ENCODE peak calls at places on chromosomes 13 and 19, in nine cellular contexts. G is head of caudate nucleus; F is CD8-positive, alpha-beta memory T cell; T is progenitor cell of endocrine pancreas; I is NAMALWA; Q is NCI-H2029 treated with DMSO at 0.1 percent for 48 hours; V is activated naive CD4-positive, alpha-beta T cell; E is mucosa of descending colon; Y is ascending aorta. B is an unnamed sample.

GRCh38 chr19:10450853-10451609 is 30.7 kb downstream of the PDE4A start:
- DNase-seq in G (no peak), F (no peak), T (no peak), I (peak), Q (no peak), V (no peak), E (peak), Y (no peak), B (peak)

GRCh38 chr13:101473458-101473857 is 21.0 kb downstream of the ITGBL1 start:
- DNase-seq in G (peak), F (no peak), T (no peak), I (no peak), Q (no peak), V (no peak), E (no peak), Y (no peak), B (no peak)

GRCh38 chr13:93345642-93346220 is 119.1 kb downstream of the GPC6 start:
- DNase-seq in G (no peak), F (no peak), T (no peak), I (no peak), Q (no peak), V (no peak), E (no peak), Y (no peak), B (no peak)

GRCh38 chr19:40718774-40719391 is 2.0 kb downstream of the ITPKC start:
- DNase-seq in G (no peak), F (no peak), T (peak), I (peak), Q (peak), V (no peak), E (peak), Y (peak), B (peak)

GRCh38 chr13:36146513-36147276 is 15.5 kb upstream of the DCLK1 start:
- DNase-seq in G (no peak), F (no peak), T (no peak), I (no peak), Q (no peak), V (no peak), E (no peak), Y (no peak), B (no peak)

GRCh38 chr13:110973007-110973700 is 58.3 kb upstream of the ANKRD10 start:
- DNase-seq in G (no peak), F (no peak), T (no peak), I (no peak), Q (no peak), V (no peak), E (no peak), Y (no peak), B (no peak)

GRCh38 chr19:35268546-35269424 is at the start of gene USF2:
- DNase-seq in G (peak), F (peak), T (peak), I (peak), Q (no peak), V (peak), E (peak), Y (peak), B (peak)

GRCh38 chr19:43798546-43799409 is 3.5 kb downstream of the LYPD5 start:
- DNase-seq in G (peak), F (peak), T (peak), I (no peak), Q (peak), V (peak), E (peak), Y (no peak), B (peak)

GRCh38 chr19:29191005-29191404 is 21.9 kb downstream of the UQCRFS1 start:
- DNase-seq in G (no peak), F (no peak), T (no peak), I (no peak), Q (no peak), V (no peak), E (no peak), Y (no peak), B (no peak)

GRCh38 chr19:7921302-7921954 is 1.3 kb downstream of the SNAPC2 start:
- DNase-seq in G (no peak), F (no peak), T (no peak), I (no peak), Q (no peak), V (no peak), E (peak), Y (no peak), B (no peak)

GRCh38 chr13:40388617-40389016 is 277.8 kb downstream of the FOXO1 start:
- DNase-seq in G (no peak), F (peak), T (no peak), I (peak), Q (no peak), V (peak), E (peak), Y (peak), B (peak)

GRCh38 chr13:111421216-111421615 is 100.8 kb downstream of the TEX29 start:
- DNase-seq in G (no peak), F (no peak), T (no peak), I (no peak), Q (no peak), V (no peak), E (no peak), Y (no peak), B (no peak)

GRCh38 chr19:8552810-8553209 is 24.4 kb downstream of the MYO1F start:
- DNase-seq in G (no peak), F (no peak), T (no peak), I (peak), Q (no peak), V (no peak), E (no peak), Y (no peak), B (no peak)

GRCh38 chr13:51518847-51519246 is 65.4 kb upstream of the WDFY2 start:
- DNase-seq in G (no peak), F (no peak), T (no peak), I (no peak), Q (no peak), V (no peak), E (no peak), Y (no peak), B (no peak)

GRCh38 chr13:87677334-87678234 is 6.4 kb downstream of the SLITRK5 start:
- DNase-seq in G (peak), F (peak), T (peak), I (no peak), Q (no peak), V (peak), E (peak), Y (no peak), B (peak)

GRCh38 chr19:18300930-18301717 is 19.7 kb upstream of the JUND start:
- DNase-seq in G (no peak), F (no peak), T (no peak), I (no peak), Q (no peak), V (no peak), E (peak), Y (peak), B (peak)

GRCh38 chr13:51245583-51245982 is 23.4 kb downstream of the FAM124A start:
- DNase-seq in G (no peak), F (no peak), T (no peak), I (no peak), Q (no peak), V (no peak), E (no peak), Y (no peak), B (no peak)

GRCh38 chr13:27405521-27406134 is 18.8 kb upstream of the GTF3A start:
- DNase-seq in G (no peak), F (no peak), T (no peak), I (peak), Q (no peak), V (no peak), E (no peak), Y (no peak), B (peak)

GRCh38 chr19:17946965-17947784 is 14.4 kb downstream of the CCDC124 start:
- DNase-seq in G (no peak), F (peak), T (no peak), I (peak), Q (no peak), V (no peak), E (no peak), Y (no peak), B (no peak)

GRCh38 chr13:98200211-98200878 is 23.3 kb upstream of the RNF113B start:
- DNase-seq in G (no peak), F (no peak), T (no peak), I (no peak), Q (no peak), V (no peak), E (no peak), Y (no peak), B (no peak)

GRCh38 chr19:56271096-56271495 is 1.5 kb upstream of the EDDM13 start:
- DNase-seq in G (no peak), F (no peak), T (no peak), I (no peak), Q (no peak), V (no peak), E (no peak), Y (no peak), B (no peak)

GRCh38 chr19:4521888-4522242 is 3.6 kb upstream of the PLIN4 start:
- DNase-seq in G (no peak), F (no peak), T (no peak), I (no peak), Q (no peak), V (no peak), E (no peak), Y (no peak), B (no peak)

GRCh38 chr13:29901714-29902631 is 51.6 kb upstream of the UBL3 start:
- DNase-seq in G (no peak), F (peak), T (no peak), I (peak), Q (peak), V (no peak), E (no peak), Y (no peak), B (peak)

GRCh38 chr13:105817011-105817410 is 718.5 kb downstream of the EFNB2 start:
- DNase-seq in G (no peak), F (no peak), T (no peak), I (no peak), Q (no peak), V (no peak), E (no peak), Y (no peak), B (no peak)

B was measured in transverse colon.